ENCODE peak calls at places on chromosomes 13 and 19, in four cellular contexts. D is IMR-90, S is endothelial cell of umbilical vein, G is K562. V is an unnamed sample.

GRCh38 chr13:56528040-56528760 is 612.5 kb upstream of the PRR20A start:
- DNase-seq in D (no peak), S (no peak), G (no peak), V (no peak)

GRCh38 chr13:105806335-105806920 is 729.0 kb downstream of the EFNB2 start:
- DNase-seq in D (no peak), S (no peak), G (no peak), V (no peak)

GRCh38 chr19:57934820-57935665 is at the start of gene ZNF418:
- DNase-seq in D (peak; percentile 84), S (peak; percentile 76), G (peak; percentile 12), V (no peak)

GRCh38 chr13:100454876-100455275 is 133.7 kb downstream of the GGACT start:
- DNase-seq in D (peak; percentile 54), S (peak; percentile 36), G (no peak), V (peak; percentile 9)

GRCh38 chr13:35672611-35673010 is 196.1 kb upstream of the MAB21L1 start:
- DNase-seq in D (peak; percentile 10), S (no peak), G (no peak), V (no peak)

GRCh38 chr19:46513461-46514236 is 18.0 kb upstream of the PNMA8B start:
- DNase-seq in D (peak; percentile 51), S (peak; percentile 55), G (peak; percentile 91), V (no peak)

GRCh38 chr19:41192574-41193419 is at the start of gene CYP2S1:
- DNase-seq in D (peak; percentile 22), S (no peak), G (peak; percentile 94), V (no peak)

GRCh38 chr13:99636306-99636705 is 135.0 kb downstream of the TM9SF2 start:
- DNase-seq in D (no peak), S (no peak), G (no peak), V (no peak)

DNA sequence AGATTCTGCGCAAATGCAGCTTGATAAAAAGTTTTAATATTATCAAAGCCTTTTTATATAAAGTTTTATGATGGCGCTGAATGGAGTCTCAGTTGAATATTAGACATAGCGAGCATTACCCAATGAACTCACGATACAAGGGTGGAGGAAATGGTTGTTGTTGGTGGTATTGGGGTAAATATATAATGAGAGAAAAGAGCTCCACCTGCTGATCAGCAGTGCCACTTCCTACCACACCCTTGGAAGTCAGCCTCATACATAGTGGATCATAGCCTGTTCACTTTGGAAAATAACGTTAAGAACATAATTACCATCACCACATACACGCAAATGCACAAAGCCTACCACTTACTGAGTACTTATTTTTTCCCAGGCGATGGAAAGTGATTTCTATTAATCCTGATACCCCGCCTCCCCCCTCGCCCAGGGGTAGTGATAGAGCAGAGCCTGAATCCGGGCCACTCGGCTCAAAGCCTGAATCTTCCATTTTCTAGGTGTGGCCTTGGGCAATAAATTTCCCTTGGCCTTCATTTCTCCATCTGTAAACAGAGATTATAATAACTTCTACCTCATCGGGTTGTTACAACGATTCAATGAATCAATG is 358.3 kb downstream of the KLF5 start:
- DNase-seq in D (no peak), S (no peak), G (no peak), V (no peak)
- TF ChIP-seq CTCF in D (peak; percentile 18), S (no peak), G (peak; percentile 40), V (peak; percentile 31)

GRCh38 chr13:23460309-23460708 is 26.8 kb upstream of the SACS start:
- DNase-seq in D (no peak), S (no peak), G (no peak), V (no peak)
- H2AFZ ChIP-seq in D (no peak overlapping the region), S (no peak overlapping the region), G (no peak overlapping the region), V (no peak overlapping the region)

GRCh38 chr19:645912-646797 is 6.5 kb downstream of the FGF22 start:
- DNase-seq in D (no peak), S (no peak), G (no peak), V (no peak)
- H3K9me1 ChIP-seq in D (no peaks in the 10 kb centered on the region), S (no peaks in the 10 kb centered on the region), G (no peaks in the 10 kb centered on the region), V (no peaks in the 10 kb centered on the region)

DNA sequence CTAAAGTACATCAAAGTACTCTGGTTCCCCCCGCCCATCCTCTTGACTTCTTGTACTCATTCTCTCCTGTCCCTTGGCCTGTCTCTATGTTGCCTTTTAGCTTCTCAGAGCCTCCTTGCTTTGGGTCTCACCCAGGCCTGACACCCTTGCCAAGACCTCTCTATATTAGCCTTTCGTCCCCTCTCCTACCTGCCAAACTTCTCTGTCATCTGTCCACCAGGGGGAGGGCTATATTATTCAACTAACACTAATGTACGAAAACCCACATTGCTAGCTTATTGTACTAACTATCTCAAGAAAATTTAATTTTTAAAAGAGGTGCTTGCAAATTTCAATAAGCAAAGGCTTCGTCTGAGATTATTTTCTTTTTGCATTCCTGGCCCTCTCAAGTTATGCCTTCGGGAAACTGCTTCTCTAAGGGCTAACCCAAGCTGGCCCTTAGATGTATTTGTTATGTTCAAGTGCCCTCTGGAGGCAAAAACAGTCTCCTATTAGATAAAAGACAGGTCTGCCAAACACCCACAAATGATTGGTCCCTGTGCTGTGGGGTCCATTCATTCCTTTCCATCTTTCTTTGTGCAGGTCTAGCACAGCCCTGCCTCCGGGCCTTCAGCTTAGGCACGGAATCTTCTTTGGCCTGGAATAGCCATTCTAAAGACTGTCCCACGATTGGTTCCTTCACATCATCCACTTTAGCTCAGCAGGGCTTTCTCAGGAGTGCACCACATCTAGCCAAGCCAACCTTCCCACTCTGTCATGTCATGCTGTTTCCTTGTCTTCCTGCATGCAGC is 6.4 kb upstream of the MRPS31 start:
- DNase-seq in D (peak; percentile 37), S (peak; percentile 70), G (peak; percentile 26), V (no peak)
- TF ChIP-seq CTCF in D (peak; percentile 39), S (peak; percentile 45), G (peak; percentile 56), V (peak; percentile 55)

GRCh38 chr19:10269333-10270179 is 1.4 kb upstream of the ICAM1 start:
- DNase-seq in D (peak; percentile 65), S (peak; percentile 90), G (peak; percentile 88), V (no peak)

GRCh38 chr19:10270180-10270615 is 722 bp upstream of the ICAM1 start:
- DNase-seq in D (no peak), S (no peak), G (peak; percentile 76), V (no peak)

GRCh38 chr19:10274589-10274988 is 3.7 kb downstream of the ICAM1 start:
- DNase-seq in D (no peak), S (no peak), G (no peak), V (no peak)

GRCh38 chr19:10270616-10271394 is at the start of gene ICAM1:
- DNase-seq in D (peak; percentile 66), S (peak; percentile 92), G (peak; percentile 77), V (no peak)

GRCh38 chr19:10271543-10272086 is 695 bp downstream of the ICAM1 start:
- DNase-seq in D (peak; percentile 56), S (peak; percentile 61), G (peak; percentile 45), V (no peak)
- H2AFZ ChIP-seq in D (peak overlapping the region; percentile 61), S (no peak overlapping the region), G (peak overlapping the region; percentile 91), V (no peak overlapping the region)

DNA sequence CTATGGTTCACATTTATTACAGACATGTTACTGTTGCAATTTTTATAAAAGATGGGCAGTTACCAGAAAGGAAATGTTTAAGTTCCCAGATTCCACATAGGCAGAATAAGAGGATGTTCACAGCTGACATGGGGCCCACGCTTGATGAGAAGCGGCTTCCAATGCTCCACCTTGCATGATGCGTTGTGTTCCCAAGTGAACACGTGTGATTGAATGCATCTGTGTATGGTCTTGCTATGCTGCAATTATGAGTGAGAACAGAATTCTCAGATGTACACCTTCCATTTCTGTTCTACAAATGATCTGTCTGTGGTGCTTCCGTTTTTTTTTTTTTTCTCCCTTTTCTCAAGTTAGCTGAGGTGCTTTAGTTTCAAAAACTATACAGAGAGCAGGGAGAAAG is 15.5 kb downstream of the UPF3A start:
- DNase-seq in D (no peak), S (no peak), G (no peak), V (no peak)
- H3K9me1 ChIP-seq in D (peaks cover 9% of the 10 kb centered on the region), S (no peaks in the 10 kb centered on the region), G (no peaks in the 10 kb centered on the region), V (no peaks in the 10 kb centered on the region)

DNA sequence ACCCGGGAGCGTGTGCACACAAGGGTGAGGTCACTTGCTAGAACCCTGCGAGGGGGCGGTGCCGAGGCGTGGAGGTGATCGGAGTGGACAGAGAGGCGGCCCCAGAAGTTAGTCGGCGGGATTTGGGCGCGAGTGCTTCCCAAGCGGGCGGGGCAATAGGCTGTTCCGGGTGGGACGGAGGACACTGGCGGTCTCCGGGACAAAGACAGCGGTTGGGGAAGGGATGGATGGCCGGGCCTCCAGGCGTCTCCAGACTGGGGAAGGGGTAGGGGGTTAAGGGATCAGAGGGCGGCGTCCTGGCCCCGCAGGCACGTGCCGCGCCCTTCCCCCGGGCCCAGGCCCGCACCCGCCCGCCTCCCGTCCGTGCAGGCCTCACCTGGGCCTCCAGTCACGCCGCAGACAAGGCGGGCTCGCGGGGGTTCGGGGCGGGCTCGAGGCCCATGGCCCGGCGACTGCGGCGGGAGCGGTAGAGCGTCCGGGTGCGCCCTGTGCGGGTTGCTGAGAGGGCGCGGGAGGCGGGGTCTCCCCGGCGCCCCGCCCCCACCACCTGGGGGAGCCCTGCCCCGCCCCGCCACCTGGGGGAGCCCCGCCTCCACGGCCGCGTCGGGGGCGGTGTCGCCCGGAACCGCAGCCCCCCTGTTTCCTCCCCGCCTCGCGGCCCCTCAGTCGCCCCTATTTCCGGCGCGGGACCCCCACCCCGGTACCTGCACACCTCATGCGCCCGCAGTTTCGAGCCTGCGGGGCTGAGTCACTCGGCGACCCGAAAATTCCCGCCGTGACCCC is at the start of gene LPAR2:
- DNase-seq in D (no peak), S (no peak), G (no peak), V (peak; percentile 40)
- TF ChIP-seq CTCF in D (no peak), S (no peak), G (no peak), V (no peak)

V was measured in keratinocyte.